ENCODE peak calls at places on chromosomes 7 and 10, in nine cellular contexts. Z, M, X, Y, R, W, D, Q and K are unnamed samples.

GRCh38 chr10:132588301-132589013 is 50.9 kb downstream of the INPP5A start:
- DNase-seq in D (no peak), W (no peak), X (no peak), Q (no peak), Y (no peak), Z (peak), R (no peak), M (no peak), K (no peak)

GRCh38 chr10:28393956-28394568 is 91.2 kb upstream of the MPP7 start:
- DNase-seq in M (peak), Y (peak), X (peak), D (peak), Q (peak), R (no peak), W (peak), Z (peak), K (peak)

GRCh38 chr7:108525327-108525984 is 479 bp downstream of the PNPLA8 start:
- DNase-seq in R (no peak), M (peak), Y (no peak), X (no peak), Q (no peak), D (peak), W (peak), Z (peak), K (no peak)

GRCh38 chr10:36725581-36726520 is 399.5 kb upstream of the ANKRD30A start:
- DNase-seq in Y (no peak), M (peak), X (no peak), R (no peak), Q (no peak), D (peak), Z (peak), W (peak), K (peak)

GRCh38 chr10:57026307-57026706 is 665.2 kb upstream of the ZWINT start:
- DNase-seq in M (no peak), D (no peak), W (no peak), Z (no peak), Q (no peak), X (no peak), R (no peak), Y (no peak), K (no peak)

GRCh38 chr7:85796956-85797355 is 610.1 kb upstream of the SEMA3D start:
- DNase-seq in Y (no peak), R (no peak), Q (no peak), W (no peak), Z (no peak), X (no peak), D (no peak), M (no peak), K (no peak)

GRCh38 chr7:24732646-24733413 is 24.4 kb downstream of the GSDME start:
- DNase-seq in W (peak), M (peak), R (no peak), X (no peak), Z (no peak), Q (no peak), D (no peak), Y (no peak), K (no peak)

GRCh38 chr7:77674878-77675277 is 21.4 kb upstream of the RSBN1L start:
- DNase-seq in X (no peak), M (no peak), D (no peak), Z (no peak), Q (no peak), R (no peak), Y (no peak), W (peak), K (no peak)

GRCh38 chr10:101840102-101840684 is 3.4 kb downstream of the KCNIP2 start:
- DNase-seq in Q (no peak), Z (no peak), D (no peak), R (peak), X (no peak), Y (no peak), M (no peak), W (no peak), K (no peak)